ENCODE peak calls at places on chromosomes 4 and X, in five cellular contexts. One of them, this sample, is unnamed.

GRCh38 chr4:11426003-11426402 is 2.7 kb downstream of the HS3ST1 start:
- DNase-seq in CD4-positive, alpha-beta T cell: no peak
- DNase-seq in T-helper 1 cell: no peak
- DNase-seq in mammary epithelial cell: no peak
- DNase-seq in IMR-90: no peak
- DNase-seq in this sample: no peak

GRCh38 chr4:140052050-140052449 is 101.9 kb downstream of the MAML3 start:
- DNase-seq in IMR-90: peak
- DNase-seq in mammary epithelial cell: peak
- DNase-seq in T-helper 1 cell: peak
- DNase-seq in CD4-positive, alpha-beta T cell: peak
- DNase-seq in this sample: peak

GRCh38 chrX:151929131-151929530 is 16.4 kb downstream of the MAGEA4 start:
- DNase-seq in mammary epithelial cell: no peak
- DNase-seq in CD4-positive, alpha-beta T cell: no peak
- DNase-seq in T-helper 1 cell: no peak
- DNase-seq in IMR-90: no peak
- DNase-seq in this sample: no peak

GRCh38 chr4:37822220-37822619 is 4.3 kb upstream of the PGM2 start:
- DNase-seq in mammary epithelial cell: no peak
- DNase-seq in IMR-90: no peak
- DNase-seq in CD4-positive, alpha-beta T cell: no peak
- DNase-seq in T-helper 1 cell: no peak
- DNase-seq in this sample: no peak

GRCh38 chr4:476501-476900 is 22.5 kb downstream of the ZNF721 start:
- DNase-seq in IMR-90: peak
- DNase-seq in mammary epithelial cell: peak
- DNase-seq in T-helper 1 cell: peak
- DNase-seq in CD4-positive, alpha-beta T cell: no peak
- DNase-seq in this sample: peak

GRCh38 chr4:6019316-6020263 is 1.4 kb upstream of the C4orf50 start:
- DNase-seq in IMR-90: peak
- DNase-seq in T-helper 1 cell: peak
- DNase-seq in CD4-positive, alpha-beta T cell: no peak
- DNase-seq in mammary epithelial cell: no peak
- DNase-seq in this sample: peak

GRCh38 chr4:182808673-182809416 is 108.3 kb downstream of the DCTD start:
- DNase-seq in IMR-90: peak
- DNase-seq in CD4-positive, alpha-beta T cell: peak
- DNase-seq in T-helper 1 cell: peak
- DNase-seq in mammary epithelial cell: no peak
- DNase-seq in this sample: peak

GRCh38 chrX:48957477-48957826 is at the start of gene OTUD5:
- DNase-seq in CD4-positive, alpha-beta T cell: peak
- DNase-seq in IMR-90: no peak
- DNase-seq in T-helper 1 cell: no peak
- DNase-seq in mammary epithelial cell: no peak
- DNase-seq in this sample: no peak

GRCh38 chrX:130975947-130976346 is 72.9 kb upstream of the ENOX2 start:
- DNase-seq in IMR-90: peak
- DNase-seq in T-helper 1 cell: peak
- DNase-seq in mammary epithelial cell: peak
- DNase-seq in CD4-positive, alpha-beta T cell: no peak
- DNase-seq in this sample: peak

GRCh38 chrX:79081895-79082512 is 62.5 kb upstream of the GPR174 start:
- DNase-seq in CD4-positive, alpha-beta T cell: no peak
- DNase-seq in T-helper 1 cell: peak
- DNase-seq in mammary epithelial cell: peak
- DNase-seq in IMR-90: peak
- DNase-seq in this sample: peak

GRCh38 chr4:39330353-39330752 is 35.8 kb downstream of the RFC1 start:
- DNase-seq in T-helper 1 cell: no peak
- DNase-seq in CD4-positive, alpha-beta T cell: no peak
- DNase-seq in mammary epithelial cell: no peak
- DNase-seq in IMR-90: no peak
- DNase-seq in this sample: no peak

GRCh38 chr4:81213671-81214070 is 1.4 kb downstream of the PRKG2 start:
- DNase-seq in IMR-90: no peak
- DNase-seq in mammary epithelial cell: no peak
- DNase-seq in CD4-positive, alpha-beta T cell: no peak
- DNase-seq in T-helper 1 cell: no peak
- DNase-seq in this sample: no peak

GRCh38 chr4:185931375-185931774 is 119.4 kb upstream of the SORBS2 start:
- DNase-seq in T-helper 1 cell: no peak
- DNase-seq in IMR-90: no peak
- DNase-seq in CD4-positive, alpha-beta T cell: no peak
- DNase-seq in mammary epithelial cell: no peak
- DNase-seq in this sample: no peak

GRCh38 chr4:42638993-42639392 is 17.9 kb downstream of the ATP8A1 start:
- DNase-seq in CD4-positive, alpha-beta T cell: no peak
- DNase-seq in IMR-90: no peak
- DNase-seq in mammary epithelial cell: no peak
- DNase-seq in T-helper 1 cell: peak
- DNase-seq in this sample: no peak